ENCODE peak calls at places on chromosomes 3 and 15, in seven cellular contexts. N is NCI-H774, Y is CD14-positive monocyte, R is fibroblast of the aortic adventitia, B is erythroblast, V is NCI-H2081, Q is ELR. U is an unnamed sample.

GRCh38 chr3:126544596-126545281 is 14.0 kb downstream of the C3orf22 start:
- DNase-seq in N (no peak), Y (no peak), R (no peak), B (no peak), V (no peak), Q (no peak), U (no peak)

GRCh38 chr3:24608701-24609387 is 114.2 kb upstream of the THRB start:
- DNase-seq in N (no peak), Y (no peak), R (peak), B (no peak), V (no peak), Q (no peak), U (no peak)

GRCh38 chr3:13896473-13897154 is 16.7 kb upstream of the WNT7A start:
- DNase-seq in N (peak), Y (no peak), R (peak), B (peak), V (peak), Q (peak), U (peak)

GRCh38 chr3:65979152-65979551 is 59.6 kb downstream of the MAGI1 start:
- DNase-seq in N (no peak), Y (no peak), R (peak), B (no peak), V (no peak), Q (peak), U (peak)

GRCh38 chr15:75455982-75456531 is 4.6 kb upstream of the SIN3A start:
- DNase-seq in N (peak), Y (peak), R (peak), B (peak), V (no peak), Q (peak), U (peak)

GRCh38 chr15:74543583-74543982 is 2.6 kb downstream of the ARID3B start:
- DNase-seq in N (no peak), Y (no peak), R (no peak), B (no peak), V (no peak), Q (peak), U (no peak)

GRCh38 chr3:112405845-112406244 is 72.9 kb downstream of the CD200 start:
- DNase-seq in N (no peak), Y (no peak), R (no peak), B (no peak), V (no peak), Q (peak), U (no peak)

GRCh38 chr15:80059786-80060489 is 462 bp downstream of the ZFAND6 start:
- DNase-seq in N (peak), Y (peak), R (no peak), B (peak), V (peak), Q (peak), U (peak)

GRCh38 chr3:47057212-47057671 is 77.8 kb downstream of the NBEAL2 start:
- DNase-seq in N (no peak), Y (no peak), R (peak), B (no peak), V (no peak), Q (peak), U (peak)

GRCh38 chr15:33296856-33297255 is 13.9 kb upstream of the RYR3 start:
- DNase-seq in N (no peak), Y (no peak), R (no peak), B (no peak), V (no peak), Q (no peak), U (peak)

GRCh38 chr3:186452517-186452916 is 90.5 kb upstream of the DGKG start:
- DNase-seq in N (no peak), Y (no peak), R (peak), B (no peak), V (no peak), Q (peak), U (peak)

GRCh38 chr3:115937054-115937453 is 313.7 kb downstream of the GAP43 start:
- DNase-seq in N (no peak), Y (no peak), R (peak), B (no peak), V (no peak), Q (peak), U (peak)

GRCh38 chr3:133192363-133192945 is 154.3 kb downstream of the TMEM108 start:
- DNase-seq in N (no peak), Y (no peak), R (no peak), B (no peak), V (no peak), Q (no peak), U (no peak)

GRCh38 chr15:91302588-91303439 is 202.8 kb downstream of the SV2B start:
- DNase-seq in N (peak), Y (no peak), R (peak), B (peak), V (peak), Q (peak), U (peak)

GRCh38 chr15:95620934-95621579 is 709.4 kb upstream of the NR2F2 start:
- DNase-seq in N (no peak), Y (no peak), R (peak), B (no peak), V (no peak), Q (peak), U (peak)

GRCh38 chr15:36449084-36449661 is 130.3 kb upstream of the CDIN1 start:
- DNase-seq in N (no peak), Y (no peak), R (peak), B (peak), V (no peak), Q (no peak), U (no peak)

GRCh38 chr3:187036394-187036793 is 102.9 kb downstream of the RPL39L start:
- DNase-seq in N (no peak), Y (no peak), R (no peak), B (no peak), V (no peak), Q (no peak), U (no peak)